ENCODE peak calls at places on chromosomes 13 and 19, in six cellular contexts. Y is HCT116, S is GM23338, C is mammary epithelial cell, U is fibroblast of lung, K is PC-3. O is an unnamed sample.
A peak's percentile ranks its signal among the peaks of the same experiment; 100 is the strongest.

GRCh38 chr19:12973236-12973635 is 3.9 kb downstream of the DAND5 start:
- DNase-seq in Y (no peak), S (no peak), C (no peak), U (no peak), K (no peak), O (peak; percentile 55)

GRCh38 chr13:110445183-110445582 is 116.3 kb downstream of the RAB20 start:
- DNase-seq in Y (no peak), S (no peak), C (no peak), U (peak; percentile 43), K (no peak), O (no peak)

GRCh38 chr19:14972676-14973075 is 7.0 kb downstream of the SLC1A6 start:
- DNase-seq in Y (no peak), S (no peak), C (no peak), U (no peak), K (no peak), O (no peak)

GRCh38 chr19:40410030-40410389 is 3.2 kb downstream of the PRX start:
- DNase-seq in Y (no peak), S (peak; percentile 73), C (no peak), U (no peak), K (no peak), O (peak; percentile 84)

GRCh38 chr13:25659091-25659502 is 287.3 kb downstream of the ATP8A2 start:
- DNase-seq in Y (no peak), S (no peak), C (peak; percentile 31), U (peak; percentile 1), K (peak; percentile 14), O (no peak)

GRCh38 chr19:46551175-46551574 is 50.0 kb upstream of the CALM3 start:
- DNase-seq in Y (no peak), S (no peak), C (no peak), U (no peak), K (no peak), O (no peak)

GRCh38 chr19:47003611-47003935 is 16.1 kb upstream of the NPAS1 start:
- DNase-seq in Y (no peak), S (no peak), C (no peak), U (no peak), K (no peak), O (peak; percentile 83)

GRCh38 chr19:34231439-34231838 is 22.9 kb upstream of the GARRE1 start:
- DNase-seq in Y (no peak), S (peak; percentile 45), C (no peak), U (no peak), K (no peak), O (no peak)

GRCh38 chr19:32309711-32310390 is 35.6 kb upstream of the ZNF507 start:
- DNase-seq in Y (no peak), S (no peak), C (no peak), U (no peak), K (no peak), O (no peak)

GRCh38 chr19:14002571-14003278 is 3.4 kb downstream of the RFX1 start:
- DNase-seq in Y (no peak), S (no peak), C (no peak), U (no peak), K (no peak), O (peak; percentile 49)

GRCh38 chr19:53978975-53979801 is 12.2 kb upstream of the CACNG6 start:
- DNase-seq in Y (no peak), S (peak; percentile 55), C (no peak), U (no peak), K (peak; percentile 22), O (peak; percentile 49)

GRCh38 chr13:47218611-47219010 is 321.8 kb upstream of the HTR2A start:
- DNase-seq in Y (no peak), S (no peak), C (peak; percentile 58), U (no peak), K (no peak), O (no peak)

GRCh38 chr19:49613374-49613773 is 22.4 kb downstream of the PRR12 start:
- DNase-seq in Y (no peak), S (no peak), C (no peak), U (peak; percentile 55), K (peak; percentile 63), O (peak; percentile 87)

GRCh38 chr19:12784871-12785430 is 6.3 kb upstream of the JUNB start:
- DNase-seq in Y (no peak), S (no peak), C (no peak), U (no peak), K (no peak), O (peak; percentile 86)

GRCh38 chr13:25095862-25096453 is at the start of gene PABPC3:
- DNase-seq in Y (no peak), S (peak; percentile 29), C (no peak), U (peak; percentile 12), K (no peak), O (peak; percentile 36)

GRCh38 chr13:30580852-30581502 is 36.7 kb upstream of the USPL1 start:
- DNase-seq in Y (no peak), S (no peak), C (peak; percentile 41), U (no peak), K (peak; percentile 67), O (no peak)

GRCh38 chr19:9597027-9597426 is 12.7 kb upstream of the ZNF121 start:
- DNase-seq in Y (peak; percentile 86), S (no peak), C (peak; percentile 96), U (peak; percentile 72), K (peak; percentile 99), O (peak; percentile 84)

GRCh38 chr13:36818483-36819063 is 449 bp upstream of the RFXAP start:
- DNase-seq in Y (no peak), S (no peak), C (no peak), U (peak; percentile 4), K (no peak), O (no peak)

GRCh38 chr19:49421039-49421877 is 2.0 kb downstream of the PTH2 start:
- DNase-seq in Y (no peak), S (peak; percentile 99), C (peak; percentile 43), U (peak; percentile 20), K (peak; percentile 47), O (peak; percentile 97)

GRCh38 chr13:21735621-21736401 is 64.9 kb downstream of the FGF9 start:
- DNase-seq in Y (no peak), S (peak; percentile 12), C (no peak), U (no peak), K (no peak), O (no peak)

GRCh38 chr19:31356587-31357314 is 7.5 kb upstream of the TSHZ3 start:
- DNase-seq in Y (no peak), S (peak; percentile 80), C (no peak), U (no peak), K (no peak), O (peak; percentile 95)

GRCh38 chr19:29559743-29560142 is 33.9 kb downstream of the VSTM2B start:
- DNase-seq in Y (no peak), S (no peak), C (no peak), U (no peak), K (no peak), O (no peak)

GRCh38 chr13:94433055-94433947 is 46.2 kb downstream of the DCT start:
- DNase-seq in Y (no peak), S (peak; percentile 62), C (no peak), U (no peak), K (no peak), O (no peak)

GRCh38 chr19:21463449-21464105 is 41.8 kb upstream of the ZNF429 start:
- DNase-seq in Y (no peak), S (peak; percentile 98), C (peak; percentile 69), U (peak; percentile 33), K (peak; percentile 56), O (peak; percentile 39)

GRCh38 chr13:32212420-32212819 is 102.7 kb downstream of the ZAR1L start:
- DNase-seq in Y (no peak), S (no peak), C (peak; percentile 17), U (peak; percentile 92), K (peak; percentile 5), O (peak; percentile 68)

DNA sequence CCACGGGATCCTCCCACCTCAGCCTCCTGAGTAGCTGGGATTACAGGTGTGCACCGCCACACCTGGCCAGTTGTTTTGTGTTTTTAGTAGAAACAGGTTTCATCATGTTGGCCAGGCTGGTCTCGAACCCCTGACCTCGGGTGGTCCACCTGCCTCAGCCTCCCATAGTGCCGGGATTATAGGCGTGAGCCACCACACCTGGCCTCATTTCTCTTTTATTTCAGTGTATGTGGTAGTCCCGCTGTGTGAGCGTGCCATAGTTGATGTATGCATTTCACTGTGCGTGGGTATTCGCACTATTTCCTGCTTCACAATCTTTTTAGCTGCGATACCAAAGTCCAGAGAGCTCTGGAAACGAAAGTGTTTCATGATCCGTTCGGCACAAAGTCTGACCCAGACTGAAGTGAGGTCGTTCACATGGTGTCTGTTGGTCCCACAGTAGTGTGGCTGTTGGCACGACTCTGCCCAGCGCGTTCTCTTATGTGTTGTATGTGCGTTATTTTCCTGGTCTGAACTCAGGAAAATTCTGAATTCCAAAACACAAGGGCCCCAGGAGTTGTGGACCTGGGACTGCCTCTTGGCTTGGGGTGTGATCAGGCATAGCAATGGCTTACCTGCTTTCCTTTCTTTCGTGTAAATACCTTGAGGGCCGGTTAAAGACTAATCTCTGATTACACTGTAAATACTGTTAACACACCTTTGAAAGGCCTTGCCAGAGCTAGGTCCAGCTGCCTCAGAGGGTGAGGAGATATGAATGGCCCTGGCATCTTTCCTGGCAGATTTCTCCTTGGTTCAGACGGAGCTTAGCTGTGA is 8.6 kb downstream of the EPN1 start:
- DNase-seq in Y (no peak), S (no peak), C (no peak), U (no peak), K (no peak), O (no peak)
- H4K20me1 ChIP-seq in Y (no peaks in the 10 kb centered on the region), S (peaks cover 16% of the 10 kb centered on the region), C (no peaks in the 10 kb centered on the region), U (peaks cover 2% of the 10 kb centered on the region), K (peaks cover 41% of the 10 kb centered on the region), O (peaks cover 78% of the 10 kb centered on the region)

GRCh38 chr13:77013853-77014542 is 13.0 kb downstream of the FBXL3 start:
- DNase-seq in Y (no peak), S (no peak), C (no peak), U (no peak), K (no peak), O (peak; percentile 26)

GRCh38 chr13:77009011-77009410 is 17.1 kb downstream of the CLN5 start:
- DNase-seq in Y (no peak), S (no peak), C (no peak), U (no peak), K (no peak), O (no peak)
- H4K20me1 ChIP-seq in Y (no peaks in the 10 kb centered on the region), S (peaks cover 11% of the 10 kb centered on the region), C (no peaks in the 10 kb centered on the region), U (no peaks in the 10 kb centered on the region), K (no peaks in the 10 kb centered on the region), O (peaks cover 10% of the 10 kb centered on the region)

GRCh38 chr19:10719466-10719961 is 1.6 kb downstream of the DNM2 start:
- DNase-seq in Y (no peak), S (no peak), C (no peak), U (no peak), K (no peak), O (no peak)
- H4K20me1 ChIP-seq in Y (peaks cover 4% of the 10 kb centered on the region), S (peaks cover 37% of the 10 kb centered on the region), C (no peaks in the 10 kb centered on the region), U (no peaks in the 10 kb centered on the region), K (peaks cover 41% of the 10 kb centered on the region), O (peaks cover 48% of the 10 kb centered on the region)

DNA sequence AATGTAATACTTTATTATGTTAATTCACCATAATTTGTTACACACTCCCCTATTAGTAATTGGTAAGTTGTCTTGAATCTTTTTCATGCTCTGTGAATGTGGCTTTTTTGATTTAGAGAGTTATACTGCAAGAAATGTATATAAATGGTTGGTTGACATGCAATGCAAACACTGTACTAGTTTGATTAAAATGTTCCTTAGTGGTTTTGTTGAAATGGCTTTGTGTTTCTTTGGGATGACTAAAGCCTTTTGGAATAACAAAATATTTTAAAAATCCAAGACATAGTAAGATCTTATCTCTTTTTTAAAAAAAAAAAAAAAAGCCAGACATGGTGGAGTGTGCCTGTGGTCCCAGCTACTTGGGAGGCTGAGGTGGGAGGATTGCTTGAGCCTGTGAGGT is 10.5 kb downstream of the LAMP1 start:
- DNase-seq in Y (no peak), S (no peak), C (no peak), U (no peak), K (no peak), O (peak; percentile 62)
- H4K20me1 ChIP-seq in Y (no peaks in the 10 kb centered on the region), S (peaks cover 17% of the 10 kb centered on the region), C (peaks cover 2% of the 10 kb centered on the region), U (no peaks in the 10 kb centered on the region), K (peaks cover 7% of the 10 kb centered on the region), O (peaks cover 57% of the 10 kb centered on the region)

GRCh38 chr19:19461671-19462622 is 53.4 kb downstream of the TSSK6 start:
- DNase-seq in Y (no peak), S (peak; percentile 90), C (no peak), U (peak; percentile 70), K (no peak), O (no peak)
- H4K20me1 ChIP-seq in Y (peaks cover 6% of the 10 kb centered on the region), S (peaks cover 47% of the 10 kb centered on the region), C (no peaks in the 10 kb centered on the region), U (no peaks in the 10 kb centered on the region), K (peaks cover 18% of the 10 kb centered on the region), O (peaks cover 42% of the 10 kb centered on the region)